ENCODE peak calls at places on chromosomes 5 and 9, in eight cellular contexts. K, T, N, B, R, Y, Z and X are unnamed samples.

GRCh38 chr9:124242331-124243194 is 15.2 kb upstream of the NEK6 start:
- DNase-seq in T (peak; percentile 47), K (peak; percentile 48), R (no peak), Y (peak; percentile 85), N (no peak), B (no peak), Z (no peak), X (no peak)

GRCh38 chr9:128902351-128903078 is 18.3 kb upstream of the PHYHD1 start:
- DNase-seq in B (peak; percentile 92), K (peak; percentile 67), Z (no peak), T (no peak), Y (no peak), N (no peak), R (no peak), X (no peak)

GRCh38 chr5:60488466-60489130 is 211.4 kb downstream of the DEPDC1B start:
- DNase-seq in R (no peak), Z (no peak), T (no peak), K (no peak), Y (no peak), N (no peak), B (no peak), X (no peak)

GRCh38 chr9:4573176-4573575 is 82.9 kb downstream of the SLC1A1 start:
- DNase-seq in N (no peak), K (no peak), R (no peak), B (no peak), T (no peak), Y (no peak), Z (no peak), X (no peak)

GRCh38 chr9:101119206-101119819 is 90.8 kb downstream of the PLPPR1 start:
- DNase-seq in T (peak; percentile 6), K (peak; percentile 17), N (peak; percentile 28), Z (peak; percentile 29), Y (peak; percentile 76), R (no peak), B (no peak), X (no peak)

GRCh38 chr9:98410185-98410697 is 154.8 kb upstream of the TBC1D2 start:
- DNase-seq in B (no peak), N (no peak), Z (peak; percentile 65), K (peak; percentile 56), T (peak; percentile 93), Y (peak; percentile 66), R (peak; percentile 71), X (peak; percentile 78)

GRCh38 chr5:2626572-2626971 is 124.9 kb downstream of the IRX2 start:
- DNase-seq in Z (no peak), N (no peak), B (no peak), T (no peak), K (no peak), Y (no peak), R (no peak), X (no peak)

GRCh38 chr9:16870606-16871357 is at the start of gene BNC2:
- DNase-seq in N (no peak), Z (peak; percentile 52), R (peak; percentile 57), K (peak; percentile 44), B (no peak), T (peak; percentile 51), Y (peak; percentile 84), X (no peak)

GRCh38 chr9:69594180-69594579 is 78.0 kb downstream of the APBA1 start:
- DNase-seq in B (no peak), K (no peak), N (no peak), Z (no peak), T (no peak), Y (no peak), R (no peak), X (no peak)

GRCh38 chr5:139430015-139430414 is 9.3 kb downstream of the DNAJC18 start:
- DNase-seq in T (no peak), N (no peak), R (no peak), Z (no peak), B (no peak), K (no peak), Y (no peak), X (no peak)

DNA sequence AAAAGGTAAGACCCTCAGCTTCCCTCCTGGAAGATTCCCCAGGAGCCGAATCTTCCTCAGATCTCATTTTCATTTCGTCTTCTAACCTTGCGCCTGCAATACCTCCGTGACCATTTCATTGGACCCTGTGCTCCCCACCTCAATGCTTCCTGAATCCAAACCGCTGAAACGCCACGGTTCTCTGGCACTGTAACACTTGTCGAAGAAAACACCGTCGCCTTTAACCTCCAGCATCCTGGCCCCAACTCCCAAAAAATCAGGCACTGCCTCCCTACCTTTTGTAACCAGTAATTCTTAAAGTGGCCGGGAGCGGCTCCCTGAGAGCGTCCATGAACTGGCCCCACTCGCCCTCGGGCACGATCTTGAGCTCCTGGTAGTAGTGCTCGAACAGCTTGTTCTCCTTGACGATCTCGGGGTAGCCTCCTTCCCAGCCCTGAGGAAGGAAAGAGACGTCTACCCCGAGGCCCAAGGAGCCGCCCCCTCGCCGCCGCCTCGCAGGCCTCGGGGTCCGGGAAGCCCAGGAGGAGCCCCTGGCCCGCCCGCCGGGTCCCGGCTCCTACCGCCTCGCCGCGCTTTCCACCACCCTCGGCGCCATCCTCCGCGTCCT is 417 bp downstream of the NSUN2 start:
- DNase-seq in Y (no peak), B (no peak), R (no peak), N (no peak), K (peak; percentile 21), T (peak; percentile 31), Z (peak; percentile 22), X (no peak)
- TF ChIP-seq CTCF in Y (peak; percentile 10), B (no peak), R (peak; percentile 2), N (no peak), K (no peak), T (peak; percentile 18), Z (peak; percentile 37), X (peak; percentile 13)

GRCh38 chr5:39076757-39077475 is 2.7 kb upstream of the RICTOR start:
- DNase-seq in Y (no peak), R (peak; percentile 24), K (no peak), Z (no peak), T (peak; percentile 13), B (no peak), N (no peak), X (no peak)
- H3K4me3 ChIP-seq in Y (no peak overlapping the region), R (no peak overlapping the region), K (peak overlapping the region; percentile 94), Z (no peak overlapping the region), T (no peak overlapping the region), B (no peak overlapping the region), N (peak overlapping the region; percentile 38), X (no peak overlapping the region)

GRCh38 chr5:626850-627249 is 14.7 kb downstream of the CEP72 start:
- DNase-seq in R (no peak), Y (no peak), B (no peak), T (peak; percentile 36), N (no peak), Z (peak; percentile 6), K (no peak), X (peak; percentile 31)
- TF ChIP-seq CTCF in R (peak; percentile 6), Y (no peak), B (no peak), T (no peak), N (no peak), Z (peak; percentile 16), K (no peak), X (peak; percentile 28)

GRCh38 chr5:180648658-180649296 is 623 bp downstream of the FLT4 start:
- DNase-seq in K (no peak), N (no peak), Y (peak; percentile 85), B (no peak), T (no peak), Z (no peak), R (no peak), X (no peak)
- H3K4me3 ChIP-seq in K (peak overlapping the region; percentile 60), N (no peak overlapping the region), Y (peak overlapping the region; percentile 65), B (peak overlapping the region; percentile 41), T (no peak overlapping the region), Z (peak overlapping the region; percentile 22), R (no peak overlapping the region), X (no peak overlapping the region)

GRCh38 chr5:146529984-146530383 is 14.0 kb upstream of the GPR151 start:
- DNase-seq in B (no peak), Y (no peak), R (no peak), T (no peak), Z (no peak), K (no peak), N (no peak), X (no peak)

GRCh38 chr5:146527785-146528184 is 11.8 kb upstream of the GPR151 start:
- DNase-seq in T (no peak), K (no peak), Y (no peak), R (no peak), Z (no peak), B (no peak), N (no peak), X (no peak)

GRCh38 chr5:146533260-146533857 is 17.4 kb upstream of the GPR151 start:
- DNase-seq in R (peak; percentile 21), K (peak; percentile 34), B (peak; percentile 41), Z (peak; percentile 56), Y (peak; percentile 87), N (peak; percentile 73), T (peak; percentile 45), X (peak; percentile 23)

GRCh38 chr5:146523698-146524097 is 7.7 kb upstream of the GPR151 start:
- DNase-seq in Z (no peak), Y (no peak), T (no peak), R (no peak), B (no peak), K (no peak), N (no peak), X (no peak)

GRCh38 chr5:146528232-146528631 is 12.2 kb upstream of the GPR151 start:
- DNase-seq in T (no peak), Y (no peak), Z (no peak), N (no peak), R (no peak), B (no peak), K (no peak), X (no peak)
- TF ChIP-seq CTCF in T (no peak), Y (peak; percentile 20), Z (peak; percentile 45), N (peak; percentile 26), R (no peak), B (no peak), K (no peak), X (no peak)

GRCh38 chr5:200985-201384 is 9.7 kb downstream of the LRRC14B start:
- DNase-seq in R (no peak), T (no peak), K (no peak), Y (no peak), Z (no peak), N (no peak), B (no peak), X (no peak)
- H3K4me3 ChIP-seq in R (no peak overlapping the region), T (no peak overlapping the region), K (no peak overlapping the region), Y (no peak overlapping the region), Z (no peak overlapping the region), N (no peak overlapping the region), B (no peak overlapping the region), X (no peak overlapping the region)

GRCh38 chr5:38211354-38211710 is 47.0 kb upstream of the EGFLAM start:
- DNase-seq in Z (no peak), Y (no peak), N (no peak), K (no peak), B (no peak), R (no peak), T (no peak), X (no peak)
- TF ChIP-seq CTCF in Z (no peak), Y (no peak), N (no peak), K (no peak), B (no peak), R (no peak), T (no peak), X (no peak)

GRCh38 chr9:114786251-114786650 is 19.6 kb downstream of the TNFSF15 start:
- DNase-seq in B (no peak), Z (no peak), T (peak; percentile 22), R (no peak), N (no peak), Y (no peak), K (no peak), X (no peak)
- H3K4me3 ChIP-seq in B (no peak overlapping the region), Z (no peak overlapping the region), T (no peak overlapping the region), R (no peak overlapping the region), N (no peak overlapping the region), Y (no peak overlapping the region), K (no peak overlapping the region), X (no peak overlapping the region)